ENCODE peak calls at places on chromosomes 5 and 9, in seven cellular contexts. L is BJ; N is heart right ventricle; E is CD4-positive, alpha-beta T cell; J is kidney; T is lower lobe of right lung; C is coronary artery. G is an unnamed sample.

GRCh38 chr5:147391781-147392180 is 118.1 kb downstream of the DPYSL3 start:
- DNase-seq in L (no peak), N (no peak), E (no peak), J (no peak), T (no peak), C (no peak), G (peak)

GRCh38 chr5:175344331-175345200 is 99.4 kb downstream of the DRD1 start:
- DNase-seq in L (no peak), N (no peak), E (no peak), J (no peak), T (no peak), C (no peak), G (no peak)

GRCh38 chr5:146731909-146732659 is 146.5 kb downstream of the PPP2R2B start:
- DNase-seq in L (peak), N (no peak), E (no peak), J (no peak), T (no peak), C (no peak), G (peak)

GRCh38 chr5:87154191-87154590 is 113.5 kb upstream of the RASA1 start:
- DNase-seq in L (no peak), N (no peak), E (no peak), J (no peak), T (no peak), C (no peak), G (no peak)

GRCh38 chr9:120934271-120934670 is 7.7 kb upstream of the TRAF1 start:
- DNase-seq in L (no peak), N (no peak), E (no peak), J (no peak), T (no peak), C (peak), G (no peak)

GRCh38 chr9:18429065-18429464 is 44.9 kb upstream of the ADAMTSL1 start:
- DNase-seq in L (no peak), N (no peak), E (no peak), J (no peak), T (no peak), C (no peak), G (no peak)

GRCh38 chr5:115267617-115268016 is 4.9 kb upstream of the PGGT1B start:
- DNase-seq in L (no peak), N (no peak), E (no peak), J (no peak), T (no peak), C (no peak), G (no peak)

GRCh38 chr5:73433982-73434342 is 14.6 kb downstream of the FOXD1 start:
- DNase-seq in L (no peak), N (no peak), E (no peak), J (no peak), T (no peak), C (no peak), G (no peak)

GRCh38 chr9:92501671-92502393 is 19.5 kb upstream of the ASPN start:
- DNase-seq in L (no peak), N (no peak), E (no peak), J (no peak), T (no peak), C (peak), G (no peak)

GRCh38 chr5:65198777-65199120 is 283.0 kb downstream of the ADAMTS6 start:
- DNase-seq in L (peak), N (no peak), E (no peak), J (no peak), T (no peak), C (no peak), G (peak)

GRCh38 chr5:16507716-16508115 is 42.1 kb upstream of the ZNF622 start:
- DNase-seq in L (no peak), N (no peak), E (no peak), J (no peak), T (no peak), C (no peak), G (peak)

GRCh38 chr5:88480766-88481499 is 212.3 kb upstream of the TMEM161B start:
- DNase-seq in L (no peak), N (no peak), E (no peak), J (no peak), T (no peak), C (no peak), G (no peak)

GRCh38 chr9:31629292-31629691 is 755.2 kb upstream of the ACO1 start:
- DNase-seq in L (no peak), N (no peak), E (no peak), J (no peak), T (no peak), C (no peak), G (no peak)

GRCh38 chr5:22850981-22851380 is 2.2 kb downstream of the CDH12 start:
- DNase-seq in L (no peak), N (no peak), E (no peak), J (no peak), T (no peak), C (no peak), G (no peak)

GRCh38 chr9:3200331-3200774 is 325.4 kb downstream of the RFX3 start:
- DNase-seq in L (peak), N (no peak), E (no peak), J (no peak), T (no peak), C (no peak), G (peak)

GRCh38 chr5:177300236-177300880 is 3.2 kb downstream of the RAB24 start:
- DNase-seq in L (no peak), N (peak), E (no peak), J (no peak), T (peak), C (peak), G (no peak)

GRCh38 chr9:133579601-133580415 is 29.4 kb downstream of the FAM163B start:
- DNase-seq in L (no peak), N (no peak), E (no peak), J (no peak), T (no peak), C (no peak), G (no peak)

GRCh38 chr5:97142521-97143254 is at the start of gene LIX1:
- DNase-seq in L (no peak), N (peak), E (no peak), J (no peak), T (no peak), C (no peak), G (no peak)

GRCh38 chr9:16884952-16885513 is 14.6 kb upstream of the BNC2 start:
- DNase-seq in L (peak), N (peak), E (no peak), J (no peak), T (no peak), C (no peak), G (no peak)

GRCh38 chr5:99034336-99034735 is 105.5 kb upstream of the CHD1 start:
- DNase-seq in L (no peak), N (no peak), E (no peak), J (no peak), T (no peak), C (no peak), G (no peak)

DNA sequence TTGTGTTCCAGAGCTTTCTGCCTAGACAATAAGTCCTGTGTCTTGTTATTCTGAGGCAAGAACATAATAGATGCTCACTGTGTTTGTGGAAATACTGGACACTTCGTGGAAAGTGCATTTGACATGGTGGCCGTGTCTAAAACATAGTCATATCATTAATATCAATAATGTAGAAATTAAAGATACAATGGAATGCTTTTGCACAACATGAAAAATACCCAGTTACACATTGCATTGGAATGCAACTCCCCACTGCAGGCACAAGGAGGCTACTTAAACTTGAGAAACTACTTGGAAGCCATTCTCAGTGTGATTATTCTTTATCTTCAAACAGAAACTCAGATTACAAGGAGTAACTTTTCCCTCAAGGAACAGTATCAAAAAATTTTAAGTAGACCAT is 145.3 kb upstream of the ZNF462 start:
- DNase-seq in L (peak), N (no peak), E (no peak), J (no peak), T (no peak), C (no peak), G (peak)
- TF ChIP-seq CTCF in L (peak), N (no peak), E (no peak), J (peak), T (no peak), C (no peak), G (no peak)

GRCh38 chr5:59921816-59922215 is 28.3 kb upstream of the PDE4D start:
- DNase-seq in L (no peak), N (no peak), E (no peak), J (no peak), T (no peak), C (no peak), G (no peak)

GRCh38 chr5:59922220-59922619 is 28.7 kb upstream of the PDE4D start:
- DNase-seq in L (no peak), N (no peak), E (no peak), J (no peak), T (no peak), C (no peak), G (no peak)

DNA sequence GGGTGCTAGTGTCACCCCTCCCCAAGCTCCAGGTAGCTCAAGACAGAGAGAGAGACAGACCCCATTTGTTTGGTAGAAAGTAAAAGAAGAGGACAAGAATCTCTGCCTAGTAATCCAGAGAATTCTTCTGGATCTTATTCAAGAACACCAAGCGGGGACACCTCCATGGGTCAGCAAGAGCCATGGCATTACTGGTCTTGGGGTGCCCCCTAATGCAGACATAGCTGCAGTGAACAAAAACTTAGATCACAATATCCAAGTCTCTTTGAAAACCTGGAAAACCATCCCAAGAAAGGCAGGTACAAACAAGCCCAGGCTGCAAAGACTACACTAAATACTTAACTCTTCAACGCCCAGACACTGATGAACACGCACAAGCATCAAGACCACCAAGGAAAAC is 29.9 kb upstream of the PDE4D start:
- DNase-seq in L (no peak), N (no peak), E (no peak), J (no peak), T (no peak), C (no peak), G (no peak)
- TF ChIP-seq CTCF in L (peak), N (no peak), E (no peak), J (peak), T (no peak), C (no peak), G (peak)

GRCh38 chr5:1205255-1206180 is 4.1 kb downstream of the SLC6A19 start:
- DNase-seq in L (no peak), N (no peak), E (no peak), J (peak), T (peak), C (no peak), G (no peak)

GRCh38 chr5:1203968-1204692 is 2.7 kb downstream of the SLC6A19 start:
- DNase-seq in L (no peak), N (no peak), E (no peak), J (peak), T (peak), C (no peak), G (no peak)

GRCh38 chr5:1202798-1203185 is 1.4 kb downstream of the SLC6A19 start:
- DNase-seq in L (no peak), N (no peak), E (no peak), J (peak), T (peak), C (no peak), G (no peak)

GRCh38 chr5:1203311-1203967 is 2.0 kb downstream of the SLC6A19 start:
- DNase-seq in L (no peak), N (no peak), E (no peak), J (peak), T (peak), C (no peak), G (no peak)

GRCh38 chr5:1204693-1205242 is 3.4 kb downstream of the SLC6A19 start:
- DNase-seq in L (no peak), N (no peak), E (no peak), J (no peak), T (peak), C (no peak), G (no peak)
- TF ChIP-seq CTCF in L (peak), N (no peak), E (no peak), J (peak), T (peak), C (no peak), G (peak)

GRCh38 chr9:129694265-129694664 is 28.8 kb downstream of the PRRX2 start:
- DNase-seq in L (no peak), N (no peak), E (no peak), J (no peak), T (no peak), C (no peak), G (no peak)

GRCh38 chr9:129695870-129696269 is 30.4 kb downstream of the PRRX2 start:
- DNase-seq in L (no peak), N (no peak), E (no peak), J (no peak), T (no peak), C (no peak), G (no peak)

GRCh38 chr9:129697956-129698757 is 32.7 kb downstream of the PRRX2 start:
- DNase-seq in L (no peak), N (peak), E (no peak), J (no peak), T (no peak), C (peak), G (no peak)

GRCh38 chr9:129696803-129697110 is 31.3 kb downstream of the PRRX2 start:
- DNase-seq in L (no peak), N (no peak), E (no peak), J (no peak), T (no peak), C (no peak), G (no peak)

DNA sequence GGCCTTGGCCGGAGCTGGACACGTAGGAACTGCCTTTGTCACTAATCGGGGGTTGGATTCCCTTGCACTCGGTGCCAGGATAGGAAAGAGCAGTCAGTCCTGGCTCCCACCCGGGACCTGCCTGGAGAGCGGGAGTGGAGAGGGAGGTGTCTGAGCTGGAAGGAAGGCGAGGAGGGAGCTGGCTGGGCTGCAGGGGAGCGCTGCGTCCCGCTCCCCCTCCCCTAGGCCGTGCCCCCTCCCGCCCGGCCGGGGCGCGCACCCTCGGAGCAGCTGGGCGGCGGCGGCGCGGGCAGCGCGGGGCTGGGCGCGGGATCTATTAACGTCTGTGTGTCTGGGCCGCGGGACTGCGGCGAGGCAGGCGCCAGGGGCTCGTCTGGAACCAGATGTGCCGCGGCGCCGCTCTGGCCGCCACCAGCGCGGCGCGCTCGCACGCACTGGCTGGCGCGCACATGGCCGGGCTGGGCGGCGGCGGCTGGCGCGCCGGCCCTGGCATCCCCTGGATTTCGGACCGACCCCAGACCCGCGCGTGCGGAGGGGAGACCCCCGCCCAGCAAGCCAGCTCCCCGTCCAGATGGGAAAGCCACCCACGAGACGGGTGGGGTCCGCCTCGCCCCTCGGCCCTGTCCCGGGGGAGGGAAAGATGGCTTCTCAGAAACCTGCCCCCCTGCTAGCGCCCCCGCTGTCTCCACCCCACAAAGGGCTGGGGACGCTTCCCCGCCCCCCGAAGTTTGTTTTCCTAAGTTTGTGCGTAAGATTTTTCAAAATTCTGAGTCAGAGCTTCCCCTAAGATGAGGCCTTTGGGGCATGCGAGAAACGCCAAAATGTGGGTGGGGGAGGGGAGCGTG is 31.9 kb downstream of the PRRX2 start:
- DNase-seq in L (peak), N (peak), E (no peak), J (peak), T (no peak), C (peak), G (no peak)
- TF ChIP-seq CTCF in L (no peak), N (no peak), E (no peak), J (no peak), T (no peak), C (no peak), G (no peak)

GRCh38 chr5:134995850-134996402 is 28.2 kb downstream of the CATSPER3 start:
- DNase-seq in L (no peak), N (no peak), E (no peak), J (no peak), T (no peak), C (no peak), G (no peak)

GRCh38 chr5:134994560-134995156 is 27.0 kb downstream of the CATSPER3 start:
- DNase-seq in L (no peak), N (no peak), E (no peak), J (no peak), T (no peak), C (no peak), G (no peak)

GRCh38 chr5:134992148-134992547 is 24.4 kb downstream of the CATSPER3 start:
- DNase-seq in L (no peak), N (no peak), E (no peak), J (no peak), T (no peak), C (no peak), G (no peak)

GRCh38 chr5:134989291-134989830 is 21.7 kb downstream of the CATSPER3 start:
- DNase-seq in L (no peak), N (no peak), E (no peak), J (no peak), T (no peak), C (no peak), G (no peak)

GRCh38 chr5:134993161-134993560 is 25.5 kb downstream of the CATSPER3 start:
- DNase-seq in L (no peak), N (no peak), E (no peak), J (no peak), T (no peak), C (no peak), G (no peak)
- TF ChIP-seq CTCF in L (no peak), N (no peak), E (no peak), J (no peak), T (no peak), C (no peak), G (no peak)

GRCh38 chr9:112115109-112115508 is 60.0 kb downstream of the SUSD1 start:
- DNase-seq in L (no peak), N (no peak), E (no peak), J (no peak), T (no peak), C (no peak), G (no peak)

GRCh38 chr9:112112519-112112918 is 62.6 kb downstream of the SUSD1 start:
- DNase-seq in L (peak), N (no peak), E (no peak), J (no peak), T (no peak), C (no peak), G (peak)

GRCh38 chr9:112110773-112111106 is 64.4 kb downstream of the SUSD1 start:
- DNase-seq in L (no peak), N (no peak), E (no peak), J (no peak), T (no peak), C (no peak), G (no peak)

GRCh38 chr9:112111461-112111860 is 63.6 kb downstream of the SUSD1 start:
- DNase-seq in L (no peak), N (no peak), E (no peak), J (no peak), T (no peak), C (no peak), G (no peak)

GRCh38 chr9:112112941-112113399 is 62.1 kb downstream of the SUSD1 start:
- DNase-seq in L (no peak), N (no peak), E (no peak), J (no peak), T (no peak), C (no peak), G (no peak)
- TF ChIP-seq CTCF in L (peak), N (peak), E (peak), J (peak), T (peak), C (no peak), G (peak)

DNA sequence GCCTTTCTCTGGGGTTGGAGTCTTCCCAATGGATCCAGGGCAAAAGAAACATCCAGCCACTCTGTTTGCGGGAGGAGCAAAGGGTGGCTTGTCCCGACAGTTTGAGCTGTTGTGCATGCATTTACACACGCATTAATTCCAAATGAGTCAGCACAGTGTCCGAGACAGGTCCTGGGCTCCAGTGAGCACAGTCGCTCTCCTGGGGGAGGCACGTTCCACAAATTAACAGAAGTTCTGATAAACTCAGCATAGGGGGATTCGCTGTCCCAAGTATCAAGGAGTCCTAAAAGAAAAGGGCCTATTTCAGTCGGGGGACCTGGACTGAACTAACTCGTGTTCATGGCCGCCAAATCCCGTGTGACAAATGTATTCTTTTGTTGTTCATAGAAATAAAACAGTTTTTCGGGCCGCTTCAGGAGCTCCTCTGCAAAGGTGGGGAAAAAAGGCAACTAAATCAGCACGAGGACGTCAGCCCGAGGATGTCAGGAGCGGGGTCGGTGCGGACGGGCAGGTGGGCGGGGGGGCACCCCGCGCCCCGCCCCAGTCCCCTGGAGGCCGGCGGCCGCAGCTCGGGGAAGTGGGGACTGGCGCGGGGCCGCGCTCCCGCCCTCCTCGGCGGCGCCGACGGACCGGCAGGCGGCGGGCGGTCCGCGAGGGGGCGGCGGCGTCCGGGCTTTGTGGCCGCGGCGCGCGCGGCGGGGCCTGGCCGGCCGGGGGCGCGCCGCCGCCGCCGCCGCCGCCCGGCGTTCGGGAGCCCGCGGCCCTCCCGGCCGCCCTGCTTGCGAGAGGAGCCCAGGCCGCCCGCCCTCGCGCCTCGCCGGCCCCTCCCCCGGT is at the start of gene MSANTD3:
- DNase-seq in L (no peak), N (peak), E (peak), J (peak), T (peak), C (peak), G (no peak)
- TF ChIP-seq CTCF in L (no peak), N (no peak), E (no peak), J (peak), T (no peak), C (no peak), G (peak)

GRCh38 chr5:132752581-132753125 is 5.4 kb downstream of the CCNI2 start:
- DNase-seq in L (no peak), N (no peak), E (no peak), J (no peak), T (no peak), C (no peak), G (no peak)

GRCh38 chr5:132754111-132754510 is 6.9 kb downstream of the CCNI2 start:
- DNase-seq in L (no peak), N (no peak), E (no peak), J (no peak), T (no peak), C (no peak), G (no peak)

GRCh38 chr5:132754947-132755346 is 7.7 kb downstream of the CCNI2 start:
- DNase-seq in L (no peak), N (no peak), E (no peak), J (no peak), T (no peak), C (no peak), G (no peak)

GRCh38 chr5:132751971-132752580 is 4.8 kb downstream of the CCNI2 start:
- DNase-seq in L (no peak), N (no peak), E (no peak), J (no peak), T (no peak), C (no peak), G (no peak)

GRCh38 chr5:132753135-132753987 is 6.1 kb downstream of the CCNI2 start:
- DNase-seq in L (no peak), N (no peak), E (no peak), J (peak), T (no peak), C (no peak), G (no peak)
- TF ChIP-seq CTCF in L (peak), N (no peak), E (no peak), J (no peak), T (no peak), C (no peak), G (peak)